ENCODE peak calls at places on chromosome 14, in nine cellular contexts. X is GM20000, G is HTR-8/SVneo, O is NCI-H1092 treated with DMSO at 0.1 percent for 48 hours, P is mammary epithelial cell, R is lung, I is Daoy, Z is brain microvascular endothelial cell, W is GM12892. Q is an unnamed sample.

GRCh38 chr14:50770586-50770985 is 60.4 kb downstream of the NIN start:
- DNase-seq in I (no peak), G (no peak), R (no peak), X (no peak), P (peak; percentile 57), O (no peak), Z (no peak), W (no peak), Q (no peak)

GRCh38 chr14:99562848-99563748 is 40.9 kb downstream of the CCDC85C start:
- DNase-seq in X (no peak), O (peak; percentile 86), Z (peak; percentile 48), R (peak; percentile 84), W (no peak), G (peak; percentile 71), P (peak; percentile 47), I (peak; percentile 87), Q (peak; percentile 83)

GRCh38 chr14:72479471-72479931 is 414.4 kb downstream of the DPF3 start:
- DNase-seq in Z (no peak), X (peak; percentile 26), R (no peak), O (no peak), I (peak; percentile 34), W (no peak), P (no peak), G (no peak), Q (no peak)

GRCh38 chr14:91349481-91350074 is 68.0 kb downstream of the CCDC88C start:
- DNase-seq in Z (no peak), G (no peak), P (no peak), W (no peak), X (peak; percentile 79), O (no peak), I (no peak), R (no peak), Q (no peak)

GRCh38 chr14:98227000-98227726 is 1044.8 kb downstream of the BCL11B start:
- DNase-seq in G (no peak), Z (no peak), P (no peak), W (peak; percentile 12), O (no peak), I (no peak), X (peak; percentile 24), R (no peak), Q (no peak)

GRCh38 chr14:101369194-101369915 is 191.9 kb upstream of the DIO3 start:
- DNase-seq in Z (no peak), G (no peak), O (no peak), R (peak; percentile 29), X (no peak), P (no peak), W (no peak), I (no peak), Q (peak; percentile 13)

GRCh38 chr14:101821528-101821927 is 60.0 kb downstream of the PPP2R5C start:
- DNase-seq in R (no peak), X (no peak), O (no peak), I (no peak), Z (no peak), W (no peak), P (no peak), G (no peak), Q (no peak)

GRCh38 chr14:70188608-70189540 is at the start of gene SLC8A3:
- DNase-seq in I (peak; percentile 75), G (peak; percentile 62), Z (peak; percentile 31), X (peak; percentile 86), W (peak; percentile 56), R (no peak), O (peak; percentile 78), P (peak; percentile 57), Q (no peak)

GRCh38 chr14:90545966-90546751 is 149.3 kb downstream of the CALM1 start:
- DNase-seq in W (no peak), G (no peak), Z (no peak), I (no peak), P (no peak), O (peak; percentile 13), X (no peak), R (no peak), Q (no peak)

GRCh38 chr14:53968756-53969155 is 12.1 kb upstream of the BMP4 start:
- DNase-seq in R (no peak), X (no peak), G (no peak), W (no peak), O (no peak), I (no peak), P (no peak), Z (no peak), Q (no peak)

GRCh38 chr14:90388437-90388836 is 8.4 kb upstream of the CALM1 start:
- DNase-seq in O (no peak), P (peak; percentile 80), Z (peak; percentile 76), R (no peak), G (peak; percentile 76), W (no peak), X (no peak), I (peak; percentile 87), Q (no peak)

GRCh38 chr14:32637582-32637981 is 301.1 kb upstream of the NPAS3 start:
- DNase-seq in O (no peak), G (no peak), X (no peak), R (no peak), I (no peak), Z (no peak), P (no peak), W (no peak), Q (no peak)

GRCh38 chr14:77124345-77125274 is 17.0 kb downstream of the ZDHHC22 start:
- DNase-seq in G (no peak), W (peak; percentile 63), I (peak; percentile 71), Z (no peak), X (peak; percentile 84), R (no peak), P (peak; percentile 8), O (peak; percentile 75), Q (no peak)

GRCh38 chr14:72480465-72481243 is 413.2 kb downstream of the DPF3 start:
- DNase-seq in W (no peak), R (no peak), O (no peak), G (no peak), Z (no peak), X (no peak), P (no peak), I (no peak), Q (no peak)

GRCh38 chr14:95784137-95784536 is 70.2 kb upstream of the TCL1A start:
- DNase-seq in Z (peak; percentile 33), W (no peak), X (peak; percentile 34), R (no peak), G (peak; percentile 17), P (peak; percentile 8), I (peak; percentile 25), O (no peak), Q (no peak)

GRCh38 chr14:101521978-101522377 is 39.3 kb upstream of the DIO3 start:
- DNase-seq in X (no peak), O (no peak), R (no peak), W (no peak), G (no peak), P (no peak), I (no peak), Z (no peak), Q (no peak)

GRCh38 chr14:64728106-64728505 is 23.9 kb downstream of the PLEKHG3 start:
- DNase-seq in Z (no peak), X (no peak), W (no peak), R (no peak), I (no peak), O (no peak), G (no peak), P (no peak), Q (no peak)

GRCh38 chr14:67766035-67766680 is 50.2 kb downstream of the ZFYVE26 start:
- DNase-seq in P (no peak), I (no peak), R (no peak), G (no peak), Z (no peak), W (no peak), X (no peak), O (no peak), Q (no peak)

GRCh38 chr14:52552063-52552988 is at the start of the genes GPR137C and TXNDC16:
- DNase-seq in O (peak; percentile 100), Z (peak; percentile 99), R (peak; percentile 100), G (peak; percentile 99), I (peak; percentile 100), X (peak; percentile 98), W (peak; percentile 84), P (peak; percentile 100), Q (peak; percentile 100)